ENCODE peak calls at places on chromosomes 11 and 22, in eight cellular contexts. One of them, this sample, is unnamed.

GRCh38 chr11:126336646-126337045 is 18.8 kb upstream of the ST3GAL4 start:
- DNase-seq in neural progenitor cell: no peak
- DNase-seq in GM23338: peak; percentile 60
- DNase-seq in MM.1S: no peak
- DNase-seq in OCI-LY7: no peak
- DNase-seq in GM23248: no peak
- DNase-seq in SK-N-SH: no peak
- DNase-seq in PC-3: no peak
- DNase-seq in this sample: no peak

GRCh38 chr11:19121646-19122045 is 4.7 kb downstream of the ZDHHC13 start:
- DNase-seq in neural progenitor cell: no peak
- DNase-seq in GM23338: no peak
- DNase-seq in MM.1S: no peak
- DNase-seq in OCI-LY7: no peak
- DNase-seq in GM23248: peak; percentile 35
- DNase-seq in SK-N-SH: no peak
- DNase-seq in PC-3: peak; percentile 45
- DNase-seq in this sample: no peak

GRCh38 chr22:11066458-11067285 is 4461.3 kb upstream of the OR11H1 start:
- DNase-seq in neural progenitor cell: no peak
- DNase-seq in GM23338: no peak
- DNase-seq in MM.1S: no peak
- DNase-seq in OCI-LY7: no peak
- DNase-seq in GM23248: no peak
- DNase-seq in SK-N-SH: peak; percentile 29
- DNase-seq in PC-3: no peak
- DNase-seq in this sample: peak; percentile 26

GRCh38 chr11:85844439-85845051 is 10.6 kb upstream of the CCDC83 start:
- DNase-seq in neural progenitor cell: no peak
- DNase-seq in GM23338: no peak
- DNase-seq in MM.1S: no peak
- DNase-seq in OCI-LY7: no peak
- DNase-seq in GM23248: peak; percentile 82
- DNase-seq in SK-N-SH: no peak
- DNase-seq in PC-3: peak; percentile 95
- DNase-seq in this sample: peak; percentile 59

GRCh38 chr11:67318239-67318555 is 14.9 kb downstream of the SSH3 start:
- DNase-seq in neural progenitor cell: no peak
- DNase-seq in GM23338: no peak
- DNase-seq in MM.1S: no peak
- DNase-seq in OCI-LY7: no peak
- DNase-seq in GM23248: peak; percentile 9
- DNase-seq in SK-N-SH: no peak
- DNase-seq in PC-3: peak; percentile 33
- DNase-seq in this sample: no peak

GRCh38 chr11:107203656-107204055 is 185.4 kb upstream of the GUCY1A2 start:
- DNase-seq in neural progenitor cell: no peak
- DNase-seq in GM23338: no peak
- DNase-seq in MM.1S: no peak
- DNase-seq in OCI-LY7: no peak
- DNase-seq in GM23248: no peak
- DNase-seq in SK-N-SH: no peak
- DNase-seq in PC-3: no peak
- DNase-seq in this sample: peak; percentile 40

GRCh38 chr11:107849791-107850190 is 8.8 kb downstream of the SLC35F2 start:
- DNase-seq in neural progenitor cell: no peak
- DNase-seq in GM23338: no peak
- DNase-seq in MM.1S: no peak
- DNase-seq in OCI-LY7: no peak
- DNase-seq in GM23248: no peak
- DNase-seq in SK-N-SH: no peak
- DNase-seq in PC-3: peak; percentile 35
- DNase-seq in this sample: no peak

GRCh38 chr11:8721740-8722139 is 39.1 kb downstream of the RPL27A start:
- DNase-seq in neural progenitor cell: peak; percentile 21
- DNase-seq in GM23338: no peak
- DNase-seq in MM.1S: no peak
- DNase-seq in OCI-LY7: no peak
- DNase-seq in GM23248: peak; percentile 20
- DNase-seq in SK-N-SH: no peak
- DNase-seq in PC-3: no peak
- DNase-seq in this sample: no peak

GRCh38 chr11:66967670-66968425 is 7.3 kb upstream of the C11orf86 start:
- DNase-seq in neural progenitor cell: no peak
- DNase-seq in GM23338: no peak
- DNase-seq in MM.1S: no peak
- DNase-seq in OCI-LY7: no peak
- DNase-seq in GM23248: peak; percentile 93
- DNase-seq in SK-N-SH: no peak
- DNase-seq in PC-3: peak; percentile 94
- DNase-seq in this sample: no peak

GRCh38 chr11:5369793-5370192 is 13.8 kb upstream of the OR51M1 start:
- DNase-seq in neural progenitor cell: peak; percentile 36
- DNase-seq in GM23338: peak; percentile 34
- DNase-seq in MM.1S: peak; percentile 73
- DNase-seq in OCI-LY7: no peak
- DNase-seq in GM23248: peak; percentile 68
- DNase-seq in SK-N-SH: peak; percentile 1
- DNase-seq in PC-3: peak; percentile 4
- DNase-seq in this sample: no peak

GRCh38 chr11:116955548-116955947 is 118.1 kb upstream of the APOA1 start:
- DNase-seq in neural progenitor cell: no peak
- DNase-seq in GM23338: no peak
- DNase-seq in MM.1S: peak; percentile 75
- DNase-seq in OCI-LY7: peak; percentile 79
- DNase-seq in GM23248: no peak
- DNase-seq in SK-N-SH: no peak
- DNase-seq in PC-3: no peak
- DNase-seq in this sample: no peak

GRCh38 chr11:36070215-36070976 is 126.5 kb downstream of the LDLRAD3 start:
- DNase-seq in neural progenitor cell: no peak
- DNase-seq in GM23338: peak; percentile 66
- DNase-seq in MM.1S: no peak
- DNase-seq in OCI-LY7: no peak
- DNase-seq in GM23248: no peak
- DNase-seq in SK-N-SH: no peak
- DNase-seq in PC-3: no peak
- DNase-seq in this sample: no peak

GRCh38 chr11:125343732-125344131 is 152.3 kb downstream of the FEZ1 start:
- DNase-seq in neural progenitor cell: no peak
- DNase-seq in GM23338: peak; percentile 31
- DNase-seq in MM.1S: no peak
- DNase-seq in OCI-LY7: no peak
- DNase-seq in GM23248: peak; percentile 39
- DNase-seq in SK-N-SH: no peak
- DNase-seq in PC-3: no peak
- DNase-seq in this sample: peak; percentile 68

GRCh38 chr11:13868710-13869403 is 93.7 kb upstream of the SPON1 start:
- DNase-seq in neural progenitor cell: no peak
- DNase-seq in GM23338: no peak
- DNase-seq in MM.1S: no peak
- DNase-seq in OCI-LY7: no peak
- DNase-seq in GM23248: no peak
- DNase-seq in SK-N-SH: no peak
- DNase-seq in PC-3: peak; percentile 86
- DNase-seq in this sample: no peak

GRCh38 chr11:44814881-44815592 is 88.3 kb downstream of the TSPAN18 start:
- DNase-seq in neural progenitor cell: no peak
- DNase-seq in GM23338: no peak
- DNase-seq in MM.1S: no peak
- DNase-seq in OCI-LY7: no peak
- DNase-seq in GM23248: peak; percentile 64
- DNase-seq in SK-N-SH: no peak
- DNase-seq in PC-3: no peak
- DNase-seq in this sample: no peak
- TF ChIP-seq EZH2phosphoT487 in neural progenitor cell: no peak
- TF ChIP-seq EZH2phosphoT487 in GM23338: no peak
- TF ChIP-seq EZH2phosphoT487 in MM.1S: no peak
- TF ChIP-seq EZH2phosphoT487 in OCI-LY7: no peak
- TF ChIP-seq EZH2phosphoT487 in GM23248: no peak
- TF ChIP-seq EZH2phosphoT487 in SK-N-SH: no peak
- TF ChIP-seq EZH2phosphoT487 in PC-3: no peak
- TF ChIP-seq EZH2phosphoT487 in this sample: no peak

GRCh38 chr11:48014917-48015316 is 34.6 kb downstream of the PTPRJ start:
- DNase-seq in neural progenitor cell: no peak
- DNase-seq in GM23338: no peak
- DNase-seq in MM.1S: no peak
- DNase-seq in OCI-LY7: no peak
- DNase-seq in GM23248: no peak
- DNase-seq in SK-N-SH: no peak
- DNase-seq in PC-3: no peak
- DNase-seq in this sample: no peak
- H3K79me2 ChIP-seq in neural progenitor cell: peaks cover 25% of the 10 kb centered on the region
- H3K79me2 ChIP-seq in GM23338: peaks cover 31% of the 10 kb centered on the region
- H3K79me2 ChIP-seq in MM.1S: no peaks in the 10 kb centered on the region
- H3K79me2 ChIP-seq in OCI-LY7: peaks cover 11% of the 10 kb centered on the region
- H3K79me2 ChIP-seq in GM23248: peaks cover 100% of the 10 kb centered on the region
- H3K79me2 ChIP-seq in SK-N-SH: peaks cover 96% of the 10 kb centered on the region
- H3K79me2 ChIP-seq in PC-3: peaks cover 85% of the 10 kb centered on the region
- H3K79me2 ChIP-seq in this sample: peaks cover 73% of the 10 kb centered on the region

DNA sequence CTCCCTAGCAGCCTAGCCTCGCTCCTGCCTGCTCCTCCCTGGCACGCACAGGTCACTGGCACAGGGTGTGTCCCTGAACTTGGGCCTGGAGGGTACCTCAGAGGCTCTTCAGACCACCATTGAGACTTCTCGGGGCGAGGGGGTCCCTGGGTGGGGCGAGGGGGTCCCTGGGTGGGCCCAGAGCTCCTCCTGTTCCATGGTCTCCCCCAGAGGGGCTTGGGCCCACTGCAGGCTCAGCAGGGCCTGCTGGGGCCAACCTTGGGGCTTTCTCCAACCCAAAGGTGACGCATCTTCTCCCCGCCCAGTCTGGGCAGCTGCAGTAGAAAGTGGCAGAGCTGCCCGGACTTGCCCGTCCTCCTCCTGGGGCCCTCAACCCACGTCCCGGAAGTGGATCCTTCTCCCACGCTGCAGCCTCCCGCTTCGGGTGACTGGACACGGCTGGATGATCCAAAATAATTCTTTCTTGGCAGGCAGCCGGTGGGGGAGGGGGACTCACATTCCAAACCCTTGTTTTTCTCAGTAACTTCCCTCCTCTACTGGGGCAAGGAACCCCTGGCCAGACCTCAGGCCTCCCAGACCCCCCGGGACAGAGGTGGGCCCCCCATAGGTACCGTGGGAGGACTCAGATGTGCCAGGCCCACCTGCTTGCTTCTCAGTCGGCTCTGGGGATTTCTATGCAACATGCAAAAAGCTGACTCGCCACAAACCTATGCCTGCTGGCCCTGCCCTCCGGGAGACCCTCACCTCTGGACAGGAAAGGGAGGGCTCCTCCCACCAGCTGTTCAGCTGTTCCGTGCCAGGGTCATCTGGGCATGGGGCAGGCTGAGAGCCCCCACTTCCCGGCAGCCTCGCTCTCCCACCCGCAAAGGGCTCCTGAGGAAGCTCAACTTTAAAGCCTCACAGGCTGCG is 1.5 kb downstream of the PLXNB2 start:
- DNase-seq in neural progenitor cell: peak; percentile 52
- DNase-seq in GM23338: peak; percentile 51
- DNase-seq in MM.1S: no peak
- DNase-seq in OCI-LY7: no peak
- DNase-seq in GM23248: peak; percentile 98
- DNase-seq in SK-N-SH: peak; percentile 77
- DNase-seq in PC-3: peak; percentile 92
- DNase-seq in this sample: peak; percentile 87
- TF ChIP-seq EZH2phosphoT487 in neural progenitor cell: no peak
- TF ChIP-seq EZH2phosphoT487 in GM23338: no peak
- TF ChIP-seq EZH2phosphoT487 in MM.1S: no peak
- TF ChIP-seq EZH2phosphoT487 in OCI-LY7: no peak
- TF ChIP-seq EZH2phosphoT487 in GM23248: no peak
- TF ChIP-seq EZH2phosphoT487 in SK-N-SH: no peak
- TF ChIP-seq EZH2phosphoT487 in PC-3: no peak
- TF ChIP-seq EZH2phosphoT487 in this sample: no peak

DNA sequence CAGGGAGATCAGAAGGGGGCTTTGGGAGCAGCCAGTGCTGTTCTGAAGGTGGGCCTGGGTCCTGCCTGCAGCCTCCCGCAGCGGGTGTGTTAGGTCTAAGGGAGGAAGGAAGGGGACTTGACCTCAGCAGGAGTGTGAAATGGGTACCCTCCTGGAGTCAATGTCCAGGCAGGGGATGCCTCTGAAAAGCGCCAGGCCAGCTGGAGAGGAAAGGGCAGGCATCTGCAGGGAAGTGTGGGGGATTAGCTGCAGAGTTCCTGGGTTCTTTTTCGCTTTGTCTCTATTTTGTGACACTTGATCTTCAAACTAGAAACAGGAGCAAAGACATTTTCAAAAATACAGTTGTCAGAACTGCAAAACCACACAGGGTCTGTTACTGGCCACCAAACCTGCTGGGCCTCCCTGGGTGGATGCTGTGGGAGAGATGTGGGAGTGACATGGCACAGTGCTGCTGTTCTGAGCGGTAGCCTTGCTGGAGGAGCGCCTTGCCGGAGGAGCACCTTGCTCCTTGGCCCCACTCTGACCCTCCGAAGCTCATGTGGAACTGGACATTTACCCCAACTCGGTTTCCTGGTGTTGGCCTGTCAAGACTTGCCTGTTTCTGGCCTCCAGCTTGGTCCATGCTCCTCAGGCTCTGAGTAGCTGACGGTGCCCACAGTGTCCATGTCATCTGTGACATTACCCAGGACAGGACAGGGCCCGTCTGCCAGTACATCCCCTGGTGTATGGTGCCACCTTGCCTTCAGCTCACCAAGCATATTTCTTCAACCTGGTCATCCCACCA is 25.9 kb downstream of the MED15 start:
- DNase-seq in neural progenitor cell: no peak
- DNase-seq in GM23338: no peak
- DNase-seq in MM.1S: no peak
- DNase-seq in OCI-LY7: no peak
- DNase-seq in GM23248: no peak
- DNase-seq in SK-N-SH: peak; percentile 50
- DNase-seq in PC-3: no peak
- DNase-seq in this sample: no peak
- H3K79me2 ChIP-seq in neural progenitor cell: peaks cover 61% of the 10 kb centered on the region
- H3K79me2 ChIP-seq in GM23338: peaks cover 66% of the 10 kb centered on the region
- H3K79me2 ChIP-seq in MM.1S: peaks cover 92% of the 10 kb centered on the region
- H3K79me2 ChIP-seq in OCI-LY7: no peaks in the 10 kb centered on the region
- H3K79me2 ChIP-seq in GM23248: peaks cover 84% of the 10 kb centered on the region
- H3K79me2 ChIP-seq in SK-N-SH: peaks cover 85% of the 10 kb centered on the region
- H3K79me2 ChIP-seq in PC-3: peaks cover 77% of the 10 kb centered on the region
- H3K79me2 ChIP-seq in this sample: peaks cover 89% of the 10 kb centered on the region

DNA sequence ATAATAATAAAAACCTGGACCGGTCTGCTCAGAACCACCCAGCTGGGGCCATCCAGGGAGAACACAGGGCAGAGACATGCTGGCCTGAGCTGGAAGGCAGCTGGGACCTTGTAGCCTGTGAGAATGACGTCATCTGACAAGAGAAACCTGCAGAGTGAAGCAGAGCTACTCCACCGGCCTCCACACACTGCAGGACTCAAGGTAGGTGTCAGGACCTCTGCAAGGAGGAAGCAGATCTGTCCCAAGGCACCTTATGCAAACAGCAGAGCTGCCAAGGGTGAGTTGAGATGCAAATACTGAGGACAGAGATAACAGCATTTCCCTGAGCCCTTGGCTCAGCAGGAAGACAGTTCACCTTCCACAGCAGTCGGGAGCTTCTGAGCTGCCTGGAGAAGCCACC is 51.8 kb upstream of the IGSF9B start:
- DNase-seq in neural progenitor cell: no peak
- DNase-seq in GM23338: no peak
- DNase-seq in MM.1S: no peak
- DNase-seq in OCI-LY7: peak; percentile 6
- DNase-seq in GM23248: no peak
- DNase-seq in SK-N-SH: no peak
- DNase-seq in PC-3: no peak
- DNase-seq in this sample: peak; percentile 63
- TF ChIP-seq EZH2phosphoT487 in neural progenitor cell: no peak
- TF ChIP-seq EZH2phosphoT487 in GM23338: no peak
- TF ChIP-seq EZH2phosphoT487 in MM.1S: no peak
- TF ChIP-seq EZH2phosphoT487 in OCI-LY7: no peak
- TF ChIP-seq EZH2phosphoT487 in GM23248: no peak
- TF ChIP-seq EZH2phosphoT487 in SK-N-SH: no peak
- TF ChIP-seq EZH2phosphoT487 in PC-3: no peak
- TF ChIP-seq EZH2phosphoT487 in this sample: no peak